ENCODE peak calls at places on chromosomes 2 and 18, in ten cellular contexts. P is nephron progenitor cell; W is osteocyte; J is DMS153; L is naive thymus-derived CD8-positive, alpha-beta T cell; G is stimulated activated CD4-positive, alpha-beta T cell treated with anti-CD3 and anti-CD28 coated beads, Interleukin-1b, Interleukin-23, amount 100 ng/mL, for 48 hours; M is iris pigment epithelial cell; S is cardiac muscle cell; D is left ventricle myocardium superior; E is GM12865. F is an unnamed sample.
A peak's percentile ranks its signal among the peaks of the same experiment; 100 is the strongest.

GRCh38 chr2:231987088-231987788 is 25.7 kb downstream of the DIS3L2 start:
- DNase-seq in P (no peak), W (no peak), J (no peak), L (no peak), G (no peak), M (peak; percentile 33), S (no peak), D (no peak), E (no peak), F (no peak)

GRCh38 chr2:55152475-55153422 is 79.3 kb downstream of the CLHC1 start:
- DNase-seq in P (no peak), W (no peak), J (no peak), L (no peak), G (no peak), M (peak; percentile 31), S (no peak), D (no peak), E (no peak), F (no peak)

GRCh38 chr2:173400760-173401159 is 46.1 kb downstream of the CDCA7 start:
- DNase-seq in P (no peak), W (no peak), J (peak; percentile 1), L (no peak), G (no peak), M (no peak), S (peak; percentile 23), D (no peak), E (peak; percentile 45), F (no peak)

GRCh38 chr2:101803945-101804696 is 106.6 kb downstream of the MAP4K4 start:
- DNase-seq in P (no peak), W (no peak), J (no peak), L (no peak), G (no peak), M (no peak), S (no peak), D (no peak), E (no peak), F (no peak)

GRCh38 chr2:235724964-235725603 is 231.2 kb downstream of the AGAP1 start:
- DNase-seq in P (no peak), W (no peak), J (no peak), L (no peak), G (no peak), M (peak; percentile 36), S (no peak), D (peak; percentile 83), E (no peak), F (no peak)

GRCh38 chr2:239368906-239369584 is 31.8 kb downstream of the HDAC4 start:
- DNase-seq in P (no peak), W (no peak), J (no peak), L (no peak), G (no peak), M (no peak), S (peak; percentile 12), D (no peak), E (peak; percentile 35), F (no peak)

GRCh38 chr2:29650634-29651097 is 270.7 kb downstream of the ALK start:
- DNase-seq in P (no peak), W (no peak), J (no peak), L (no peak), G (no peak), M (no peak), S (no peak), D (no peak), E (no peak), F (no peak)

GRCh38 chr18:31049189-31049588 is 6.6 kb upstream of the DSC3 start:
- DNase-seq in P (no peak), W (no peak), J (peak; percentile 7), L (no peak), G (no peak), M (no peak), S (peak; percentile 73), D (no peak), E (peak; percentile 27), F (no peak)

GRCh38 chr18:77004555-77005380 is 127.8 kb downstream of the MBP start:
- DNase-seq in P (no peak), W (peak; percentile 56), J (no peak), L (peak; percentile 20), G (no peak), M (no peak), S (no peak), D (no peak), E (no peak), F (no peak)

GRCh38 chr2:192377174-192377573 is 182.4 kb upstream of the TMEFF2 start:
- DNase-seq in P (no peak), W (no peak), J (no peak), L (no peak), G (no peak), M (no peak), S (no peak), D (no peak), E (no peak), F (no peak)

GRCh38 chr2:19675856-19676460 is 225.8 kb downstream of the TTC32 start:
- DNase-seq in P (no peak), W (no peak), J (no peak), L (no peak), G (no peak), M (peak; percentile 48), S (no peak), D (no peak), E (no peak), F (peak; percentile 46)

GRCh38 chr2:187233811-187234210 is 214.2 kb downstream of the CALCRL start:
- DNase-seq in P (no peak), W (no peak), J (no peak), L (no peak), G (no peak), M (peak; percentile 9), S (no peak), D (no peak), E (no peak), F (no peak)

GRCh38 chr2:163606878-163607277 is 128.9 kb downstream of the FIGN start:
- DNase-seq in P (no peak), W (no peak), J (no peak), L (no peak), G (no peak), M (no peak), S (no peak), D (no peak), E (no peak), F (no peak)

GRCh38 chr2:157839162-157839801 is 36.8 kb downstream of the ACVR1 start:
- DNase-seq in P (peak; percentile 64), W (no peak), J (peak; percentile 79), L (no peak), G (no peak), M (peak; percentile 57), S (peak; percentile 87), D (no peak), E (no peak), F (no peak)

GRCh38 chr2:191895195-191895594 is 48.3 kb upstream of the CAVIN2 start:
- DNase-seq in P (no peak), W (no peak), J (no peak), L (no peak), G (no peak), M (no peak), S (no peak), D (no peak), E (no peak), F (no peak)

GRCh38 chr2:43980902-43981301 is 14.9 kb downstream of the LRPPRC start:
- DNase-seq in P (no peak), W (no peak), J (no peak), L (no peak), G (no peak), M (no peak), S (no peak), D (no peak), E (no peak), F (no peak)

F was measured in amniotic stem cell.